ENCODE peak calls at places on chromosomes 1 and 21, in five cellular contexts. One of them, this sample, is unnamed.

GRCh38 chr21:41564871-41565281 is 56.9 kb upstream of the TMPRSS2 start:
- DNase-seq in substantia nigra: no peak
- DNase-seq in CD4-positive, alpha-beta T cell: no peak
- DNase-seq in stimulated activated CD4-positive, alpha-beta T cell treated with anti-CD3 and anti-CD28 coated beads, Interleukin-2, amount 100 ng/mL, for 24 hours: peak
- DNase-seq in CD8-positive, alpha-beta T cell: no peak
- DNase-seq in this sample: peak

GRCh38 chr1:15558516-15558915 is 26.3 kb downstream of the AGMAT start:
- DNase-seq in substantia nigra: no peak
- DNase-seq in CD4-positive, alpha-beta T cell: no peak
- DNase-seq in stimulated activated CD4-positive, alpha-beta T cell treated with anti-CD3 and anti-CD28 coated beads, Interleukin-2, amount 100 ng/mL, for 24 hours: no peak
- DNase-seq in CD8-positive, alpha-beta T cell: no peak
- DNase-seq in this sample: no peak

GRCh38 chr1:46034601-46035516 is 97.6 kb downstream of the PIK3R3 start:
- DNase-seq in substantia nigra: no peak
- DNase-seq in CD4-positive, alpha-beta T cell: no peak
- DNase-seq in stimulated activated CD4-positive, alpha-beta T cell treated with anti-CD3 and anti-CD28 coated beads, Interleukin-2, amount 100 ng/mL, for 24 hours: no peak
- DNase-seq in CD8-positive, alpha-beta T cell: no peak
- DNase-seq in this sample: no peak

GRCh38 chr1:153611024-153611352 is 1.9 kb downstream of the S100A16 start:
- DNase-seq in substantia nigra: no peak
- DNase-seq in CD4-positive, alpha-beta T cell: no peak
- DNase-seq in stimulated activated CD4-positive, alpha-beta T cell treated with anti-CD3 and anti-CD28 coated beads, Interleukin-2, amount 100 ng/mL, for 24 hours: no peak
- DNase-seq in CD8-positive, alpha-beta T cell: no peak
- DNase-seq in this sample: peak

GRCh38 chr1:186152227-186152944 is 222.7 kb downstream of the TPR start:
- DNase-seq in substantia nigra: no peak
- DNase-seq in CD4-positive, alpha-beta T cell: no peak
- DNase-seq in stimulated activated CD4-positive, alpha-beta T cell treated with anti-CD3 and anti-CD28 coated beads, Interleukin-2, amount 100 ng/mL, for 24 hours: no peak
- DNase-seq in CD8-positive, alpha-beta T cell: no peak
- DNase-seq in this sample: peak

GRCh38 chr1:101509370-101509769 is 272.6 kb downstream of the S1PR1 start:
- DNase-seq in substantia nigra: peak
- DNase-seq in CD4-positive, alpha-beta T cell: no peak
- DNase-seq in stimulated activated CD4-positive, alpha-beta T cell treated with anti-CD3 and anti-CD28 coated beads, Interleukin-2, amount 100 ng/mL, for 24 hours: no peak
- DNase-seq in CD8-positive, alpha-beta T cell: no peak
- DNase-seq in this sample: peak

GRCh38 chr1:145961425-145962156 is 2.8 kb downstream of the ANKRD34A start:
- DNase-seq in substantia nigra: peak
- DNase-seq in CD4-positive, alpha-beta T cell: no peak
- DNase-seq in stimulated activated CD4-positive, alpha-beta T cell treated with anti-CD3 and anti-CD28 coated beads, Interleukin-2, amount 100 ng/mL, for 24 hours: peak
- DNase-seq in CD8-positive, alpha-beta T cell: peak
- DNase-seq in this sample: peak

GRCh38 chr1:93344886-93345632 is 648 bp upstream of the DR1 start:
- DNase-seq in substantia nigra: no peak
- DNase-seq in CD4-positive, alpha-beta T cell: no peak
- DNase-seq in stimulated activated CD4-positive, alpha-beta T cell treated with anti-CD3 and anti-CD28 coated beads, Interleukin-2, amount 100 ng/mL, for 24 hours: no peak
- DNase-seq in CD8-positive, alpha-beta T cell: no peak
- DNase-seq in this sample: peak

GRCh38 chr1:211198111-211198510 is 61.1 kb upstream of the RCOR3 start:
- DNase-seq in substantia nigra: no peak
- DNase-seq in CD4-positive, alpha-beta T cell: no peak
- DNase-seq in stimulated activated CD4-positive, alpha-beta T cell treated with anti-CD3 and anti-CD28 coated beads, Interleukin-2, amount 100 ng/mL, for 24 hours: no peak
- DNase-seq in CD8-positive, alpha-beta T cell: no peak
- DNase-seq in this sample: peak

GRCh38 chr1:170586321-170586855 is 54.4 kb downstream of the GORAB start:
- DNase-seq in substantia nigra: no peak
- DNase-seq in CD4-positive, alpha-beta T cell: no peak
- DNase-seq in stimulated activated CD4-positive, alpha-beta T cell treated with anti-CD3 and anti-CD28 coated beads, Interleukin-2, amount 100 ng/mL, for 24 hours: no peak
- DNase-seq in CD8-positive, alpha-beta T cell: no peak
- DNase-seq in this sample: no peak

GRCh38 chr1:151908228-151908691 is 1.1 kb downstream of the THEM4 start:
- DNase-seq in substantia nigra: no peak
- DNase-seq in CD4-positive, alpha-beta T cell: no peak
- DNase-seq in stimulated activated CD4-positive, alpha-beta T cell treated with anti-CD3 and anti-CD28 coated beads, Interleukin-2, amount 100 ng/mL, for 24 hours: no peak
- DNase-seq in CD8-positive, alpha-beta T cell: no peak
- DNase-seq in this sample: no peak

GRCh38 chr1:155329980-155330598 is 9.4 kb downstream of the RUSC1 start:
- DNase-seq in substantia nigra: no peak
- DNase-seq in CD4-positive, alpha-beta T cell: no peak
- DNase-seq in stimulated activated CD4-positive, alpha-beta T cell treated with anti-CD3 and anti-CD28 coated beads, Interleukin-2, amount 100 ng/mL, for 24 hours: no peak
- DNase-seq in CD8-positive, alpha-beta T cell: no peak
- DNase-seq in this sample: no peak

GRCh38 chr1:200979574-200980451 is 43.7 kb downstream of the KIF21B start:
- DNase-seq in substantia nigra: no peak
- DNase-seq in CD4-positive, alpha-beta T cell: peak
- DNase-seq in stimulated activated CD4-positive, alpha-beta T cell treated with anti-CD3 and anti-CD28 coated beads, Interleukin-2, amount 100 ng/mL, for 24 hours: peak
- DNase-seq in CD8-positive, alpha-beta T cell: peak
- DNase-seq in this sample: peak

GRCh38 chr1:117535776-117536175 is 70.1 kb upstream of the TENT5C start:
- DNase-seq in substantia nigra: no peak
- DNase-seq in CD4-positive, alpha-beta T cell: no peak
- DNase-seq in stimulated activated CD4-positive, alpha-beta T cell treated with anti-CD3 and anti-CD28 coated beads, Interleukin-2, amount 100 ng/mL, for 24 hours: no peak
- DNase-seq in CD8-positive, alpha-beta T cell: no peak
- DNase-seq in this sample: no peak

GRCh38 chr1:172147541-172147940 is 272.9 kb upstream of the C1orf105 start:
- DNase-seq in substantia nigra: no peak
- DNase-seq in CD4-positive, alpha-beta T cell: no peak
- DNase-seq in stimulated activated CD4-positive, alpha-beta T cell treated with anti-CD3 and anti-CD28 coated beads, Interleukin-2, amount 100 ng/mL, for 24 hours: no peak
- DNase-seq in CD8-positive, alpha-beta T cell: no peak
- DNase-seq in this sample: no peak

GRCh38 chr1:42037586-42037985 is 115.6 kb upstream of the GUCA2B start:
- DNase-seq in substantia nigra: no peak
- DNase-seq in CD4-positive, alpha-beta T cell: no peak
- DNase-seq in stimulated activated CD4-positive, alpha-beta T cell treated with anti-CD3 and anti-CD28 coated beads, Interleukin-2, amount 100 ng/mL, for 24 hours: no peak
- DNase-seq in CD8-positive, alpha-beta T cell: no peak
- DNase-seq in this sample: no peak

GRCh38 chr1:167064622-167065021 is 25.6 kb downstream of the GPA33 start:
- DNase-seq in substantia nigra: no peak
- DNase-seq in CD4-positive, alpha-beta T cell: no peak
- DNase-seq in stimulated activated CD4-positive, alpha-beta T cell treated with anti-CD3 and anti-CD28 coated beads, Interleukin-2, amount 100 ng/mL, for 24 hours: no peak
- DNase-seq in CD8-positive, alpha-beta T cell: no peak
- DNase-seq in this sample: peak

GRCh38 chr1:37795340-37796110 is 1.9 kb downstream of the MANEAL start:
- DNase-seq in substantia nigra: peak
- DNase-seq in CD4-positive, alpha-beta T cell: no peak
- DNase-seq in stimulated activated CD4-positive, alpha-beta T cell treated with anti-CD3 and anti-CD28 coated beads, Interleukin-2, amount 100 ng/mL, for 24 hours: peak
- DNase-seq in CD8-positive, alpha-beta T cell: peak
- DNase-seq in this sample: peak

GRCh38 chr1:17403081-17403480 is 31.1 kb downstream of the PADI6 start:
- DNase-seq in substantia nigra: no peak
- DNase-seq in CD4-positive, alpha-beta T cell: no peak
- DNase-seq in stimulated activated CD4-positive, alpha-beta T cell treated with anti-CD3 and anti-CD28 coated beads, Interleukin-2, amount 100 ng/mL, for 24 hours: no peak
- DNase-seq in CD8-positive, alpha-beta T cell: no peak
- DNase-seq in this sample: no peak

GRCh38 chr1:183349201-183349711 is 68.9 kb downstream of the NMNAT2 start:
- DNase-seq in substantia nigra: peak
- DNase-seq in CD4-positive, alpha-beta T cell: no peak
- DNase-seq in stimulated activated CD4-positive, alpha-beta T cell treated with anti-CD3 and anti-CD28 coated beads, Interleukin-2, amount 100 ng/mL, for 24 hours: no peak
- DNase-seq in CD8-positive, alpha-beta T cell: no peak
- DNase-seq in this sample: peak

GRCh38 chr1:46284597-46285564 is 18.5 kb downstream of the LRRC41 start:
- DNase-seq in substantia nigra: no peak
- DNase-seq in CD4-positive, alpha-beta T cell: no peak
- DNase-seq in stimulated activated CD4-positive, alpha-beta T cell treated with anti-CD3 and anti-CD28 coated beads, Interleukin-2, amount 100 ng/mL, for 24 hours: no peak
- DNase-seq in CD8-positive, alpha-beta T cell: no peak
- DNase-seq in this sample: no peak

GRCh38 chr21:24428539-24429186 is 1178.6 kb downstream of the MRPL39 start:
- DNase-seq in substantia nigra: no peak
- DNase-seq in CD4-positive, alpha-beta T cell: no peak
- DNase-seq in stimulated activated CD4-positive, alpha-beta T cell treated with anti-CD3 and anti-CD28 coated beads, Interleukin-2, amount 100 ng/mL, for 24 hours: no peak
- DNase-seq in CD8-positive, alpha-beta T cell: peak
- DNase-seq in this sample: no peak

GRCh38 chr1:24949331-24949881 is 19.3 kb upstream of the RUNX3 start:
- DNase-seq in substantia nigra: no peak
- DNase-seq in CD4-positive, alpha-beta T cell: no peak
- DNase-seq in stimulated activated CD4-positive, alpha-beta T cell treated with anti-CD3 and anti-CD28 coated beads, Interleukin-2, amount 100 ng/mL, for 24 hours: no peak
- DNase-seq in CD8-positive, alpha-beta T cell: no peak
- DNase-seq in this sample: no peak

GRCh38 chr1:33635336-33636012 is 163.0 kb downstream of the ZSCAN20 start:
- DNase-seq in substantia nigra: no peak
- DNase-seq in CD4-positive, alpha-beta T cell: no peak
- DNase-seq in stimulated activated CD4-positive, alpha-beta T cell treated with anti-CD3 and anti-CD28 coated beads, Interleukin-2, amount 100 ng/mL, for 24 hours: no peak
- DNase-seq in CD8-positive, alpha-beta T cell: no peak
- DNase-seq in this sample: no peak

GRCh38 chr1:3313579-3313955 is 140.9 kb upstream of the ARHGEF16 start:
- DNase-seq in substantia nigra: peak
- DNase-seq in CD4-positive, alpha-beta T cell: no peak
- DNase-seq in stimulated activated CD4-positive, alpha-beta T cell treated with anti-CD3 and anti-CD28 coated beads, Interleukin-2, amount 100 ng/mL, for 24 hours: no peak
- DNase-seq in CD8-positive, alpha-beta T cell: no peak
- DNase-seq in this sample: peak

GRCh38 chr1:243991650-243992049 is 59.4 kb upstream of the ZBTB18 start:
- DNase-seq in substantia nigra: no peak
- DNase-seq in CD4-positive, alpha-beta T cell: no peak
- DNase-seq in stimulated activated CD4-positive, alpha-beta T cell treated with anti-CD3 and anti-CD28 coated beads, Interleukin-2, amount 100 ng/mL, for 24 hours: no peak
- DNase-seq in CD8-positive, alpha-beta T cell: no peak
- DNase-seq in this sample: no peak

GRCh38 chr1:152926091-152926490 is 17.7 kb downstream of the IVL start:
- DNase-seq in substantia nigra: no peak
- DNase-seq in CD4-positive, alpha-beta T cell: no peak
- DNase-seq in stimulated activated CD4-positive, alpha-beta T cell treated with anti-CD3 and anti-CD28 coated beads, Interleukin-2, amount 100 ng/mL, for 24 hours: no peak
- DNase-seq in CD8-positive, alpha-beta T cell: no peak
- DNase-seq in this sample: no peak

GRCh38 chr1:36174716-36175115 is 18.8 kb downstream of the MAP7D1 start:
- DNase-seq in substantia nigra: no peak
- DNase-seq in CD4-positive, alpha-beta T cell: no peak
- DNase-seq in stimulated activated CD4-positive, alpha-beta T cell treated with anti-CD3 and anti-CD28 coated beads, Interleukin-2, amount 100 ng/mL, for 24 hours: no peak
- DNase-seq in CD8-positive, alpha-beta T cell: no peak
- DNase-seq in this sample: no peak

GRCh38 chr1:77538956-77539509 is 143.4 kb downstream of the ZZZ3 start:
- DNase-seq in substantia nigra: no peak
- DNase-seq in CD4-positive, alpha-beta T cell: no peak
- DNase-seq in stimulated activated CD4-positive, alpha-beta T cell treated with anti-CD3 and anti-CD28 coated beads, Interleukin-2, amount 100 ng/mL, for 24 hours: no peak
- DNase-seq in CD8-positive, alpha-beta T cell: no peak
- DNase-seq in this sample: peak

GRCh38 chr1:211677659-211678058 is 2.2 kb upstream of the NEK2 start:
- DNase-seq in substantia nigra: no peak
- DNase-seq in CD4-positive, alpha-beta T cell: no peak
- DNase-seq in stimulated activated CD4-positive, alpha-beta T cell treated with anti-CD3 and anti-CD28 coated beads, Interleukin-2, amount 100 ng/mL, for 24 hours: no peak
- DNase-seq in CD8-positive, alpha-beta T cell: no peak
- DNase-seq in this sample: no peak

GRCh38 chr21:42777064-42777756 is 102.1 kb downstream of the WDR4 start:
- DNase-seq in substantia nigra: no peak
- DNase-seq in CD4-positive, alpha-beta T cell: no peak
- DNase-seq in stimulated activated CD4-positive, alpha-beta T cell treated with anti-CD3 and anti-CD28 coated beads, Interleukin-2, amount 100 ng/mL, for 24 hours: no peak
- DNase-seq in CD8-positive, alpha-beta T cell: no peak
- DNase-seq in this sample: no peak

This sample was measured in LHCN-M2.